ENCODE peak calls at places on chromosomes 5 and 9, in five cellular contexts. Z, P, D, K and J are unnamed samples.
A peak's percentile ranks its signal among the peaks of the same experiment; 100 is the strongest.

GRCh38 chr5:83172655-83173054 is 95.3 kb downstream of the XRCC4 start:
- DNase-seq in Z (no peak), P (no peak), D (no peak), K (peak; percentile 12), J (no peak)

GRCh38 chr5:134902071-134902801 is 2.7 kb upstream of the PCBD2 start:
- DNase-seq in Z (peak; percentile 4), P (no peak), D (no peak), K (peak; percentile 50), J (no peak)

GRCh38 chr5:41793156-41793770 is 77.0 kb downstream of the OXCT1 start:
- DNase-seq in Z (peak; percentile 55), P (no peak), D (no peak), K (peak; percentile 91), J (no peak)

GRCh38 chr9:81266674-81267073 is 422.7 kb downstream of the TLE1 start:
- DNase-seq in Z (no peak), P (no peak), D (peak; percentile 0), K (peak; percentile 76), J (no peak)

GRCh38 chr9:70257991-70258691 is 637 bp upstream of the SMC5 start:
- DNase-seq in Z (peak; percentile 18), P (no peak), D (peak; percentile 0), K (peak; percentile 59), J (no peak)

GRCh38 chr5:112366987-112367386 is 52.1 kb downstream of the EPB41L4A start:
- DNase-seq in Z (no peak), P (no peak), D (peak; percentile 26), K (no peak), J (no peak)

GRCh38 chr9:123863164-123863855 is 66.6 kb downstream of the DENND1A start:
- DNase-seq in Z (no peak), P (no peak), D (no peak), K (no peak), J (no peak)

GRCh38 chr9:70551391-70551790 is 136.9 kb upstream of the KLF9 start:
- DNase-seq in Z (no peak), P (no peak), D (no peak), K (peak; percentile 17), J (no peak)

GRCh38 chr9:8366161-8366926 is 566.8 kb upstream of the DMAC1 start:
- DNase-seq in Z (no peak), P (no peak), D (no peak), K (peak; percentile 80), J (no peak)

GRCh38 chr5:132224721-132225120 is 2.9 kb downstream of the P4HA2 start:
- DNase-seq in Z (no peak), P (peak; percentile 55), D (no peak), K (peak; percentile 72), J (no peak)

GRCh38 chr5:112417931-112418358 is 1.1 kb downstream of the EPB41L4A start:
- DNase-seq in Z (no peak), P (no peak), D (no peak), K (peak; percentile 35), J (no peak)

GRCh38 chr9:14935099-14935710 is 25.0 kb upstream of the FREM1 start:
- DNase-seq in Z (no peak), P (no peak), D (no peak), K (no peak), J (no peak)

GRCh38 chr5:50744761-50745160 is 78.3 kb downstream of the PARP8 start:
- DNase-seq in Z (peak; percentile 38), P (no peak), D (no peak), K (peak; percentile 48), J (no peak)

GRCh38 chr5:180633283-180634177 is 15.9 kb downstream of the FLT4 start:
- DNase-seq in Z (no peak), P (no peak), D (no peak), K (no peak), J (peak; percentile 18)

GRCh38 chr9:76634356-76635054 is 129.7 kb upstream of the PCA3 start:
- DNase-seq in Z (peak; percentile 22), P (no peak), D (peak; percentile 1), K (peak; percentile 68), J (no peak)

GRCh38 chr5:41770799-41771198 is 99.4 kb downstream of the OXCT1 start:
- DNase-seq in Z (no peak), P (no peak), D (no peak), K (no peak), J (no peak)

GRCh38 chr5:139638090-139638735 is 9.9 kb upstream of the CXXC5 start:
- DNase-seq in Z (peak; percentile 76), P (peak; percentile 92), D (no peak), K (peak; percentile 94), J (peak; percentile 69)

GRCh38 chr9:137745541-137745991 is 126.8 kb downstream of the EHMT1 start:
- DNase-seq in Z (no peak), P (no peak), D (peak; percentile 19), K (no peak), J (no peak)

GRCh38 chr5:151895660-151896040 is 29.0 kb downstream of the GLRA1 start:
- DNase-seq in Z (no peak), P (no peak), D (no peak), K (no peak), J (no peak)

GRCh38 chr5:150946351-150946905 is 41.6 kb upstream of the ZNF300 start:
- DNase-seq in Z (no peak), P (peak; percentile 82), D (no peak), K (peak; percentile 89), J (no peak)

GRCh38 chr5:19880859-19881436 is 107.1 kb downstream of the CDH18 start:
- DNase-seq in Z (no peak), P (no peak), D (no peak), K (no peak), J (no peak)

GRCh38 chr5:56479701-56480304 is 246.7 kb upstream of the ANKRD55 start:
- DNase-seq in Z (no peak), P (no peak), D (no peak), K (peak; percentile 16), J (no peak)

GRCh38 chr5:6914336-6914735 is 201.1 kb downstream of the TENT4A start:
- DNase-seq in Z (no peak), P (no peak), D (no peak), K (no peak), J (no peak)

GRCh38 chr9:8946461-8946860 is 1146.9 kb upstream of the DMAC1 start:
- DNase-seq in Z (no peak), P (no peak), D (no peak), K (no peak), J (no peak)

GRCh38 chr5:99866740-99867139 is 668.4 kb upstream of the FAM174A start:
- DNase-seq in Z (no peak), P (no peak), D (no peak), K (no peak), J (no peak)

GRCh38 chr9:98010450-98010849 is 27.3 kb downstream of the ANP32B start:
- DNase-seq in Z (peak; percentile 39), P (no peak), D (no peak), K (peak; percentile 62), J (peak; percentile 58)

GRCh38 chr5:68817696-68818695 is 275.8 kb upstream of the SLC30A5 start:
- DNase-seq in Z (no peak), P (no peak), D (no peak), K (peak; percentile 60), J (no peak)

GRCh38 chr5:13189532-13189931 is 755.0 kb downstream of the DNAH5 start:
- DNase-seq in Z (no peak), P (no peak), D (no peak), K (no peak), J (no peak)

GRCh38 chr5:31211098-31211497 is 17.6 kb downstream of the CDH6 start:
- DNase-seq in Z (no peak), P (no peak), D (no peak), K (no peak), J (no peak)

GRCh38 chr9:76451234-76451633 is 7.7 kb upstream of the GCNT1 start:
- DNase-seq in Z (peak; percentile 66), P (no peak), D (no peak), K (peak; percentile 91), J (no peak)

GRCh38 chr5:108615216-108615615 is 132.5 kb upstream of the FER start:
- DNase-seq in Z (no peak), P (no peak), D (no peak), K (peak; percentile 90), J (no peak)

GRCh38 chr9:4292781-4293180 is 7.1 kb downstream of the GLIS3 start:
- DNase-seq in Z (no peak), P (no peak), D (no peak), K (no peak), J (no peak)

GRCh38 chr9:134360897-134361296 is 34.6 kb downstream of the RXRA start:
- DNase-seq in Z (peak; percentile 18), P (no peak), D (no peak), K (no peak), J (no peak)

GRCh38 chr9:132519033-132519432 is 63.4 kb upstream of the BARHL1 start:
- DNase-seq in Z (no peak), P (no peak), D (no peak), K (no peak), J (no peak)

GRCh38 chr5:9207820-9208418 is 338.0 kb downstream of the SEMA5A start:
- DNase-seq in Z (peak; percentile 56), P (no peak), D (peak; percentile 3), K (peak; percentile 75), J (no peak)

GRCh38 chr9:17472126-17472525 is 106.7 kb upstream of the SH3GL2 start:
- DNase-seq in Z (peak; percentile 32), P (no peak), D (no peak), K (no peak), J (no peak)

GRCh38 chr5:81212211-81212687 is 20.9 kb upstream of the CKMT2 start:
- DNase-seq in Z (no peak), P (no peak), D (no peak), K (no peak), J (no peak)
- TF ChIP-seq CTCF in Z (no peak), P (no peak), D (no peak), K (no peak), J (no peak)

DNA sequence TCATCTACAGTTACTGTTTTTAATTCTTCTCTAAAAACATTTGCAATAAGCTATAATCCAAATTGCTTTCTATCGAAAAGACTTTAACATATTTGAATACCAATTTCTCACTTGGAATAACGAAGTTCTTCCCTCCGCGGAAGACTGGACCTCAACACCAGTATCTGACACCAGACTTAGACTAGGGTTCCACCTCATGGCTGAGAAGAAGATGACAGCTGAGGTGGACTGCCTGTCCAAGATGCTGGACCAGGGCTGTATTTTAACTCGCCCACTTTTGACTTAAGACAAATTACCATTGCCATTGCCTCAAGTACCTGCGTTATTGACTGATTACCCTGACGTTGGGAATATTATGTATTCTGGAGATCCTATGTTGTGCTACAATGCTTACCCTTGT is 34.1 kb downstream of the ZMAT2 start:
- DNase-seq in Z (no peak), P (no peak), D (no peak), K (peak; percentile 12), J (no peak)
- TF ChIP-seq CTCF in Z (peak; percentile 38), P (no peak), D (peak; percentile 45), K (no peak), J (peak; percentile 18)

DNA sequence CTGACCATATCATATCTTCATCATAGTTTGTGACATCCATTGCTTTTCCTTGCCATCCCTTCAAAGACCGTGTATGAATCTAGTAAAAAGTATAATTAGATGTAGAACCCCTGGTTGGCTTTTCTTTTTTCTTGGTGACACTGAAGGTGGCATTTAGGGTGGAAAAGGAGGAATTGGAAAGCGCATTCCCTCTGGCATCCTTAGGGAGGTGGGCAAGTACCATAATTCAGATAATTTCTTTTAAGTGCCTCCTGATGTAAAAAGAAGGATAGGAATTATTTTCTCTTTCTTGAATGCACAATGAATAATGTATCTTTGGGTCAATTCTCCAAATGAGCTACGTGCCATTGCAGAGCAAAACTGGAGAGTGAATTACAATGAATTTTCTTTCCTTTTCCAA is 73.2 kb upstream of the SMARCA2 start:
- DNase-seq in Z (no peak), P (no peak), D (no peak), K (peak; percentile 26), J (no peak)
- TF ChIP-seq CTCF in Z (no peak), P (no peak), D (peak; percentile 14), K (peak; percentile 34), J (no peak)

GRCh38 chr5:170892201-170892600 is 30.4 kb downstream of the RANBP17 start:
- DNase-seq in Z (peak; percentile 60), P (no peak), D (no peak), K (peak; percentile 76), J (no peak)

GRCh38 chr5:170896779-170897178 is 35.0 kb downstream of the RANBP17 start:
- DNase-seq in Z (no peak), P (no peak), D (no peak), K (peak; percentile 66), J (no peak)
- TF ChIP-seq CTCF in Z (peak; percentile 74), P (no peak), D (peak; percentile 46), K (peak; percentile 25), J (no peak)